ENCODE peak calls at places on chromosome 11, in five cellular contexts. One of them, this sample, is unnamed. For H3K4me1, the result is how much of the 10 kb centered on the place peaks cover.

GRCh38 chr11:60169264-60169915 is 13.5 kb downstream of the MS4A6A start:
- DNase-seq in upper lobe of right lung: no peak
- DNase-seq in heart right ventricle: no peak
- DNase-seq in left ventricle myocardium inferior: no peak
- DNase-seq in HepG2: peak
- DNase-seq in this sample: peak

GRCh38 chr11:120024586-120024985 is 113.3 kb downstream of the TRIM29 start:
- DNase-seq in left ventricle myocardium inferior: no peak
- DNase-seq in upper lobe of right lung: no peak
- DNase-seq in heart right ventricle: no peak
- DNase-seq in HepG2: no peak
- DNase-seq in this sample: no peak

GRCh38 chr11:104073950-104074349 is 37.5 kb downstream of the DDI1 start:
- DNase-seq in upper lobe of right lung: no peak
- DNase-seq in left ventricle myocardium inferior: no peak
- DNase-seq in HepG2: no peak
- DNase-seq in heart right ventricle: no peak
- DNase-seq in this sample: no peak

GRCh38 chr11:70861534-70861933 is 390.8 kb downstream of the SHANK2 start:
- DNase-seq in HepG2: no peak
- DNase-seq in heart right ventricle: no peak
- DNase-seq in left ventricle myocardium inferior: no peak
- DNase-seq in upper lobe of right lung: no peak
- DNase-seq in this sample: no peak

GRCh38 chr11:60780065-60780464 is 5.1 kb upstream of the MS4A10 start:
- DNase-seq in heart right ventricle: no peak
- DNase-seq in upper lobe of right lung: peak
- DNase-seq in HepG2: no peak
- DNase-seq in left ventricle myocardium inferior: no peak
- DNase-seq in this sample: no peak

GRCh38 chr11:11022126-11022730 is 164.4 kb upstream of the ZBED5 start:
- DNase-seq in heart right ventricle: no peak
- DNase-seq in HepG2: no peak
- DNase-seq in upper lobe of right lung: no peak
- DNase-seq in left ventricle myocardium inferior: no peak
- DNase-seq in this sample: no peak

GRCh38 chr11:1195690-1196515 is 27.0 kb upstream of the MUC5B start:
- DNase-seq in HepG2: no peak
- DNase-seq in left ventricle myocardium inferior: peak
- DNase-seq in upper lobe of right lung: peak
- DNase-seq in heart right ventricle: peak
- DNase-seq in this sample: no peak

GRCh38 chr11:83865636-83866461 is 579.7 kb upstream of the CCDC90B start:
- DNase-seq in left ventricle myocardium inferior: no peak
- DNase-seq in HepG2: no peak
- DNase-seq in upper lobe of right lung: no peak
- DNase-seq in heart right ventricle: no peak
- DNase-seq in this sample: no peak

GRCh38 chr11:117807482-117808272 is 10.7 kb upstream of the DSCAML1 start:
- DNase-seq in upper lobe of right lung: peak
- DNase-seq in heart right ventricle: peak
- DNase-seq in HepG2: no peak
- DNase-seq in left ventricle myocardium inferior: peak
- DNase-seq in this sample: peak

GRCh38 chr11:68202165-68202564 is 10.9 kb downstream of the KMT5B start:
- DNase-seq in heart right ventricle: no peak
- DNase-seq in upper lobe of right lung: no peak
- DNase-seq in left ventricle myocardium inferior: no peak
- DNase-seq in HepG2: no peak
- DNase-seq in this sample: no peak

GRCh38 chr11:68206211-68206610 is 6.9 kb downstream of the KMT5B start:
- DNase-seq in heart right ventricle: no peak
- DNase-seq in HepG2: peak
- DNase-seq in upper lobe of right lung: no peak
- DNase-seq in left ventricle myocardium inferior: no peak
- DNase-seq in this sample: no peak

GRCh38 chr11:68199295-68199987 is 13.7 kb downstream of the KMT5B start:
- DNase-seq in heart right ventricle: no peak
- DNase-seq in HepG2: no peak
- DNase-seq in upper lobe of right lung: no peak
- DNase-seq in left ventricle myocardium inferior: no peak
- DNase-seq in this sample: no peak

GRCh38 chr11:68200639-68201038 is 12.5 kb downstream of the KMT5B start:
- DNase-seq in left ventricle myocardium inferior: no peak
- DNase-seq in heart right ventricle: no peak
- DNase-seq in upper lobe of right lung: no peak
- DNase-seq in HepG2: no peak
- DNase-seq in this sample: no peak

DNA sequence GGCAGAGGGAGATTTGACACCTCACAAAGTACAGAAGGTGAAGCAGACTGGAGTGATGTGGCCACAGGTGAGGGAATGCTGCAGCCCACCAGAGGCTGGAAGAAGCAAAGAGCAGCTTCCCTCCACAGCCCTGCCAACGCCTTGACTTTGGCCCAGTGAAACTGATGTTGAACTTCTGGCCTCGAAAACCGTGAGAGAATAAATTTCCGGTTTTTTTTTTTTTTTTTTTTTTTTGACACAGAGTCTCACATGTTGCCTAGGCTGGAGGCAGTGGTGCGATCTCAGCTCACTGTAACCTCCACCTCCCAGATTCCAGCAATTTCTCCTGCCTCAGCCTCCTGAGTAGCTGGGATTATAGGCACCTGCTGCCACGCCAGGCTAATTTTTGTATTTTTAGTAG is 8.7 kb downstream of the KMT5B start:
- DNase-seq in upper lobe of right lung: no peak
- DNase-seq in heart right ventricle: no peak
- DNase-seq in HepG2: no peak
- DNase-seq in left ventricle myocardium inferior: no peak
- DNase-seq in this sample: no peak
- H3K4me3 ChIP-seq in upper lobe of right lung: no peak
- H3K4me3 ChIP-seq in heart right ventricle: no peak
- H3K4me3 ChIP-seq in HepG2: no peak
- H3K4me3 ChIP-seq in left ventricle myocardium inferior: no peak
- H3K4me3 ChIP-seq in this sample: no peak

GRCh38 chr11:14539867-14540475 is 19.8 kb upstream of the PSMA1 start:
- DNase-seq in heart right ventricle: no peak
- DNase-seq in left ventricle myocardium inferior: no peak
- DNase-seq in upper lobe of right lung: no peak
- DNase-seq in HepG2: no peak
- DNase-seq in this sample: peak

GRCh38 chr11:14538271-14538925 is 18.2 kb upstream of the PSMA1 start:
- DNase-seq in heart right ventricle: no peak
- DNase-seq in left ventricle myocardium inferior: peak
- DNase-seq in HepG2: no peak
- DNase-seq in upper lobe of right lung: no peak
- DNase-seq in this sample: no peak

GRCh38 chr11:14541180-14541579 is 21.0 kb upstream of the PSMA1 start:
- DNase-seq in HepG2: peak
- DNase-seq in upper lobe of right lung: no peak
- DNase-seq in left ventricle myocardium inferior: no peak
- DNase-seq in heart right ventricle: no peak
- DNase-seq in this sample: peak

GRCh38 chr11:14537134-14537599 is 17.0 kb upstream of the PSMA1 start:
- DNase-seq in heart right ventricle: no peak
- DNase-seq in left ventricle myocardium inferior: no peak
- DNase-seq in upper lobe of right lung: no peak
- DNase-seq in HepG2: peak
- DNase-seq in this sample: peak

DNA sequence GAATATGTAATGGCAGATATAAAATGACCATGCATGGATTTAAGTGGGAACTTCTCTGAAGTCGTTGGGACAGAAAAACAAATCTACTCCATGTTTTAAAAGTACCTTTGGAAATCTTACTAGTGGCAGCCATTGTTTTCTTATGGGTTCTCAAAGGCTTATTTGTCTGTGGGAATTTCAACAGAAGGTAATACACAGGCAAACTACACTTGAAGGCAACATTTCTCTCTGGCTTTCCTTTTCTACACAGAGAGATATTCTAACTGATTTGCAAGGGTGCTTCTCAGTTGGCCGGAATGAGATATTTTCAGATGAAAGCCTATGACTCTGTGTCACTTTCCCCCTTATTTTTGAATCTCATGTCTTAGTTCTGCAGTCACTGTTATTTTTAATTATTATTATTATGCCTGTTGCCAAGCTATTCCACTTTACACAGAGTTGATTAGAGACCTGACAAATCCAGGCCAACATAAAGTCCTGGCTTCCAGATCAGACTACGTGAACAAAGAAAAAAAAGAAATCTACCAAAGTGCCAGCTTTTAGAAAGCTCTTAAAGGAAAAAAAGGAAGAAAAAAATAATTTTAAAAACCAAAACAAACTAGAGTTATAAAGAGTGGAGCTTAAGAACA is 18.9 kb upstream of the PSMA1 start:
- DNase-seq in upper lobe of right lung: no peak
- DNase-seq in left ventricle myocardium inferior: no peak
- DNase-seq in HepG2: no peak
- DNase-seq in heart right ventricle: no peak
- DNase-seq in this sample: no peak
- H3K27ac ChIP-seq in upper lobe of right lung: peak
- H3K27ac ChIP-seq in left ventricle myocardium inferior: peak
- H3K27ac ChIP-seq in HepG2: no peak
- H3K27ac ChIP-seq in heart right ventricle: no peak
- H3K27ac ChIP-seq in this sample: peak

GRCh38 chr11:67356551-67356866 is 3.2 kb upstream of the POLD4 start:
- DNase-seq in left ventricle myocardium inferior: no peak
- DNase-seq in upper lobe of right lung: no peak
- DNase-seq in HepG2: no peak
- DNase-seq in heart right ventricle: no peak
- DNase-seq in this sample: no peak

GRCh38 chr11:67353317-67354313 is at the start of gene POLD4:
- DNase-seq in left ventricle myocardium inferior: peak
- DNase-seq in heart right ventricle: peak
- DNase-seq in HepG2: peak
- DNase-seq in upper lobe of right lung: peak
- DNase-seq in this sample: peak

GRCh38 chr11:67354314-67355022 is 1.1 kb upstream of the POLD4 start:
- DNase-seq in left ventricle myocardium inferior: peak
- DNase-seq in HepG2: peak
- DNase-seq in heart right ventricle: peak
- DNase-seq in upper lobe of right lung: no peak
- DNase-seq in this sample: peak

GRCh38 chr11:67355794-67356550 is 2.6 kb upstream of the POLD4 start:
- DNase-seq in HepG2: no peak
- DNase-seq in heart right ventricle: no peak
- DNase-seq in left ventricle myocardium inferior: no peak
- DNase-seq in upper lobe of right lung: peak
- DNase-seq in this sample: no peak

DNA sequence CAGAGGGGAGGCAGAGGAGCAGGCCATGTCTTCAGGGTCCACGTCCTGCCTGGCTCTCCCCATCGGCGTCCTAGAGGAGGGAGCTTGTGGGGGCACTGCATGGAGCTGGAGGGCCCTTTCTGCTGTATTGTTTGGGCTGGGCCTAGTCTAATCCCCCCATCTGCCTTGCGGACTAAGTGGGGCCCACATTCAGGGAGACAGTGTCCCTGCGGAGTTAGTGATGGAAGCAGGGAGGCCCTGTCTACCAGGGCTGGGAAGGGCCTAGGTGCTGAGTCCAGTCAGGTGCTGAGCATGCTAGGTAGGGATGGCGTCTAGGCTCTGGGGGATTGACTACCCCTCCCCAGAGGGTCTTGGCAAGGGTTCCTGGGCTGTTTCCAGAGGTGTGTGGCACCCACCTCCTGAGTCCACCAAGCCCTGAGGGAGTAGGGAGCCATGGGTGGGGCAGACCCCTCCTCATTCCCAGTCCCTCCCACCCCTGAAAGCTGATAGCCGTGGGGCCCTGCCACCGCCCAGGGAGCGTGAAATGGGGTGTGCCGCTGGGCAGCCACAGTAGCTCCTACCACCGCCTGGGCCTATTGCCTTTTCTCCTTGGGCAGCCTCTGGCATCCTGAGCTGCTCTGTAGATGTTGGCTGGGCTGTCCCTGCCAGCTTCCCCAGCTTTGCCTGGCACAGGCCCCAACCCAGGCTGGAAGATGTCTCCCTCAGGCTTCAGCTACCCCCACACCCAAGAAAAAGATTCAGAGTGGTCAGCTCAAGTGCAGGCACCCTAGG is 1.9 kb upstream of the POLD4 start:
- DNase-seq in heart right ventricle: no peak
- DNase-seq in upper lobe of right lung: no peak
- DNase-seq in HepG2: no peak
- DNase-seq in left ventricle myocardium inferior: no peak
- DNase-seq in this sample: no peak
- H3K4me1 ChIP-seq in heart right ventricle: half or more
- H3K4me1 ChIP-seq in upper lobe of right lung: half or more
- H3K4me1 ChIP-seq in HepG2: under half
- H3K4me1 ChIP-seq in left ventricle myocardium inferior: half or more
- H3K4me1 ChIP-seq in this sample: under half

GRCh38 chr11:67457453-67457852 is 2.3 kb downstream of the CABP4 start:
- DNase-seq in upper lobe of right lung: no peak
- DNase-seq in heart right ventricle: no peak
- DNase-seq in HepG2: no peak
- DNase-seq in left ventricle myocardium inferior: no peak
- DNase-seq in this sample: no peak
- H3K4me3 ChIP-seq in upper lobe of right lung: no peak
- H3K4me3 ChIP-seq in heart right ventricle: no peak
- H3K4me3 ChIP-seq in HepG2: no peak
- H3K4me3 ChIP-seq in left ventricle myocardium inferior: no peak
- H3K4me3 ChIP-seq in this sample: no peak